ENCODE peak calls at places on chromosomes 12 and 14, in five cellular contexts. F is mammary epithelial cell; N is body of pancreas; D is effector memory CD4-positive, alpha-beta T cell; G is NT2/D1. L is an unnamed sample.
A peak's percentile ranks its signal among the peaks of the same experiment; 100 is the strongest.

GRCh38 chr12:124420972-124421674 is 126.2 kb downstream of the RFLNA start:
- DNase-seq in F (no peak), N (no peak), D (no peak), G (no peak), L (no peak)

GRCh38 chr12:131853832-131854797 is 25.9 kb downstream of the MMP17 start:
- DNase-seq in F (no peak), N (no peak), D (no peak), G (no peak), L (no peak)

GRCh38 chr14:64954491-64955240 is 12.1 kb upstream of the GPX2 start:
- DNase-seq in F (no peak), N (no peak), D (no peak), G (no peak), L (no peak)

GRCh38 chr12:131245564-131246355 is 292.1 kb downstream of the ADGRD1 start:
- DNase-seq in F (no peak), N (no peak), D (no peak), G (no peak), L (no peak)

GRCh38 chr14:55604467-55604866 is 24.5 kb downstream of the KTN1 start:
- DNase-seq in F (no peak), N (no peak), D (no peak), G (no peak), L (peak; percentile 37)

GRCh38 chr14:102659797-102660196 is 67.3 kb downstream of the RCOR1 start:
- DNase-seq in F (peak; percentile 63), N (no peak), D (no peak), G (no peak), L (no peak)

GRCh38 chr12:119746169-119746568 is 78.2 kb downstream of the PRKAB1 start:
- DNase-seq in F (no peak), N (no peak), D (no peak), G (no peak), L (no peak)

GRCh38 chr14:54564071-54564798 is 2.7 kb upstream of the SAMD4A start:
- DNase-seq in F (no peak), N (no peak), D (no peak), G (no peak), L (peak; percentile 52)

GRCh38 chr14:103232831-103233319 is 101.2 kb upstream of the EIF5 start:
- DNase-seq in F (no peak), N (no peak), D (no peak), G (no peak), L (no peak)

GRCh38 chr12:123741937-123742572 is 20.0 kb upstream of the DNAH10 start:
- DNase-seq in F (no peak), N (no peak), D (no peak), G (no peak), L (no peak)

GRCh38 chr12:51751657-51752056 is 96.9 kb downstream of the FIGNL2 start:
- DNase-seq in F (no peak), N (peak; percentile 63), D (no peak), G (no peak), L (no peak)

GRCh38 chr14:58628381-58628780 is 9.4 kb upstream of the DACT1 start:
- DNase-seq in F (no peak), N (no peak), D (no peak), G (no peak), L (no peak)

GRCh38 chr14:62431496-62431895 is 613.8 kb downstream of the KCNH5 start:
- DNase-seq in F (no peak), N (no peak), D (no peak), G (no peak), L (no peak)

GRCh38 chr12:106138646-106139421 is at the start of gene NUAK1:
- DNase-seq in F (peak; percentile 50), N (peak; percentile 75), D (no peak), G (peak; percentile 50), L (peak; percentile 72)

GRCh38 chr12:991350-992278 is 591 bp downstream of the ERC1 start:
- DNase-seq in F (peak; percentile 28), N (no peak), D (peak; percentile 24), G (peak; percentile 47), L (no peak)

GRCh38 chr12:57242691-57243454 is 8.1 kb downstream of the STAC3 start:
- DNase-seq in F (peak; percentile 21), N (peak; percentile 65), D (no peak), G (peak; percentile 90), L (peak; percentile 34)

GRCh38 chr12:96397756-96398421 is 2.4 kb downstream of the CDK17 start:
- DNase-seq in F (no peak), N (no peak), D (no peak), G (no peak), L (peak; percentile 22)

GRCh38 chr12:54147186-54147585 is 41.6 kb downstream of the SMUG1 start:
- DNase-seq in F (no peak), N (no peak), D (no peak), G (no peak), L (no peak)

GRCh38 chr12:130715150-130715995 is 726 bp downstream of the RIMBP2 start:
- DNase-seq in F (no peak), N (peak; percentile 15), D (no peak), G (no peak), L (no peak)

GRCh38 chr14:24160499-24160849 is 591 bp upstream of the IRF9 start:
- DNase-seq in F (no peak), N (no peak), D (no peak), G (no peak), L (no peak)

GRCh38 chr14:24160850-24161804 is at the start of gene IRF9:
- DNase-seq in F (peak; percentile 83), N (peak; percentile 98), D (peak; percentile 94), G (peak; percentile 94), L (peak; percentile 92)

GRCh38 chr14:24159777-24160498 is 1.1 kb upstream of the IRF9 start:
- DNase-seq in F (no peak), N (no peak), D (no peak), G (no peak), L (no peak)

GRCh38 chr14:24164591-24164991 is 3.5 kb downstream of the IRF9 start:
- DNase-seq in F (no peak), N (no peak), D (no peak), G (no peak), L (no peak)

GRCh38 chr14:24162083-24162482 is 1.0 kb downstream of the IRF9 start:
- DNase-seq in F (no peak), N (no peak), D (no peak), G (no peak), L (no peak)
- H3K4me3 ChIP-seq in F (no peak overlapping the region), N (peak overlapping the region; percentile 39), D (peak overlapping the region; percentile 88), G (no peak overlapping the region), L (no peak overlapping the region)

DNA sequence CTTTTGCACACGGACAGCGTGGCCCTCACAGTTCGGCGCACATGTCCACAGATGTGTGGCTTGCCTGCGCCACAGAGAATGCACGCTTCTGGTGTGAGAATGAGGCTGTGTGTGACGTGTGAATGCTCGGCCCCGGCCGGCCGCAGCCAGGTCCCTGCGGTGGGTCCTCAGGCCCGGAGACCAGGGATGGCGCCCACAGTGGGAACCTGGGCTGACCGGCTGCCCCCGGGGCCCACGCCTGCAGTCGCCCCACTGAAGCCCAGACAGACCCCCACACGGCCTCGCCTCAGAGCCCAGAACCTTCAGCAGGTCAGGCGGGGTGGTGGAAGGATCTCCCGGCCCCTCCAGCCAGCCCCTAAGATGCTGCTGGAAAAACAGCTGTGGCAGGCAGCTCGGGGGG is 4.6 kb upstream of the C14orf180 start:
- DNase-seq in F (no peak), N (no peak), D (no peak), G (no peak), L (no peak)
- H3K4me1 ChIP-seq in F (no peaks in the 10 kb centered on the region), N (peaks cover 31% of the 10 kb centered on the region), D (no peaks in the 10 kb centered on the region), G (peaks cover 20% of the 10 kb centered on the region), L (no peaks in the 10 kb centered on the region)

DNA sequence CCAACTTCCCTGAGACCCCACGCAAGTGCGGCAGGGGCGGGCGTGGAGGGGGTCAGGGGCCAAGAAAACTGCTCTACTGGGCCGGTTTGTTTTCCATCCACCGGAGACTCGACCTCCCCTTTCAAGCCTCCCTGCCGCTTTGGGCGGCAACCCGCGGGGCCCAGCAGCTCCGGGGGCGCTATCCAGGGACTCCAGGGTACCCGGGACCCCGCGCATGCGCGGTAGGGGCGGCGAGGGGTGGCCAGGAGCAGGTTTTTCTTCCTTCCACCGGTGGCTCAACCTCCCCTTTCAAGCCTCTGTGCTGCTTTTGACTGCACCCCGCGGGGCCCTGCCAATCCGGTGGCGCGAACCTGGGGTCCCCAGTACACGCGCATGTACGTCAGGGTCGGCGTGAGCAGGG is 323.5 kb downstream of the ALG10 start:
- DNase-seq in F (no peak), N (no peak), D (no peak), G (no peak), L (no peak)
- H3K9me3 ChIP-seq in F (peaks cover 40% of the 10 kb centered on the region), N (no peaks in the 10 kb centered on the region), D (peaks cover 2% of the 10 kb centered on the region), G (no peaks in the 10 kb centered on the region), L (no peaks in the 10 kb centered on the region)

GRCh38 chr14:60654303-60654925 is 5.1 kb upstream of the SIX1 start:
- DNase-seq in F (no peak), N (no peak), D (no peak), G (no peak), L (no peak)
- H3K4me3 ChIP-seq in F (no peak overlapping the region), N (no peak overlapping the region), D (no peak overlapping the region), G (no peak overlapping the region), L (no peak overlapping the region)

GRCh38 chr12:76366163-76366562 is 17.9 kb upstream of the BBS10 start:
- DNase-seq in F (no peak), N (no peak), D (no peak), G (no peak), L (no peak)
- H3K4me1 ChIP-seq in F (no peaks in the 10 kb centered on the region), N (no peaks in the 10 kb centered on the region), D (no peaks in the 10 kb centered on the region), G (no peaks in the 10 kb centered on the region), L (no peaks in the 10 kb centered on the region)

GRCh38 chr12:10986812-10987211 is at the start of gene TAS2R50:
- DNase-seq in F (no peak), N (no peak), D (no peak), G (no peak), L (no peak)

GRCh38 chr12:10982244-10982643 is 4.5 kb downstream of the TAS2R50 start:
- DNase-seq in F (no peak), N (no peak), D (peak; percentile 1), G (no peak), L (no peak)
- H3K9me3 ChIP-seq in F (no peaks in the 10 kb centered on the region), N (no peaks in the 10 kb centered on the region), D (no peaks in the 10 kb centered on the region), G (peaks cover 4% of the 10 kb centered on the region), L (no peaks in the 10 kb centered on the region)

L was measured in HAP-1.